ENCODE peak calls at places on chromosomes 5 and 9, in seven cellular contexts. One of them, this sample, is unnamed.

GRCh38 chr5:168313596-168314204 is 22.3 kb downstream of the WWC1 start:
- DNase-seq in Calu3: no peak
- DNase-seq in activated naive CD8-positive, alpha-beta T cell treated with anti-CD3 and anti-CD28 coated beads, Interleukin-2, amount 50 U/mL, for 16 hours: no peak
- DNase-seq in T-helper 9 cell: no peak
- DNase-seq in A673: no peak
- DNase-seq in NCI-H510A treated with DMSO at 0.1 percent for 48 hours: no peak
- DNase-seq in epithelial cell of proximal tubule: no peak
- DNase-seq in this sample: no peak

GRCh38 chr5:477871-478270 is 34.9 kb downstream of the EXOC3 start:
- DNase-seq in Calu3: no peak
- DNase-seq in activated naive CD8-positive, alpha-beta T cell treated with anti-CD3 and anti-CD28 coated beads, Interleukin-2, amount 50 U/mL, for 16 hours: no peak
- DNase-seq in T-helper 9 cell: no peak
- DNase-seq in A673: no peak
- DNase-seq in NCI-H510A treated with DMSO at 0.1 percent for 48 hours: no peak
- DNase-seq in epithelial cell of proximal tubule: no peak
- DNase-seq in this sample: no peak

GRCh38 chr5:135694016-135694415 is 115.2 kb upstream of the CXCL14 start:
- DNase-seq in Calu3: no peak
- DNase-seq in activated naive CD8-positive, alpha-beta T cell treated with anti-CD3 and anti-CD28 coated beads, Interleukin-2, amount 50 U/mL, for 16 hours: no peak
- DNase-seq in T-helper 9 cell: no peak
- DNase-seq in A673: no peak
- DNase-seq in NCI-H510A treated with DMSO at 0.1 percent for 48 hours: no peak
- DNase-seq in epithelial cell of proximal tubule: no peak
- DNase-seq in this sample: no peak

GRCh38 chr5:43231977-43232376 is 40.0 kb downstream of the NIM1K start:
- DNase-seq in Calu3: peak; percentile 55
- DNase-seq in activated naive CD8-positive, alpha-beta T cell treated with anti-CD3 and anti-CD28 coated beads, Interleukin-2, amount 50 U/mL, for 16 hours: no peak
- DNase-seq in T-helper 9 cell: no peak
- DNase-seq in A673: peak; percentile 15
- DNase-seq in NCI-H510A treated with DMSO at 0.1 percent for 48 hours: no peak
- DNase-seq in epithelial cell of proximal tubule: no peak
- DNase-seq in this sample: peak; percentile 55

GRCh38 chr5:80291776-80292175 is 28.0 kb upstream of the SPZ1 start:
- DNase-seq in Calu3: no peak
- DNase-seq in activated naive CD8-positive, alpha-beta T cell treated with anti-CD3 and anti-CD28 coated beads, Interleukin-2, amount 50 U/mL, for 16 hours: no peak
- DNase-seq in T-helper 9 cell: no peak
- DNase-seq in A673: no peak
- DNase-seq in NCI-H510A treated with DMSO at 0.1 percent for 48 hours: no peak
- DNase-seq in epithelial cell of proximal tubule: no peak
- DNase-seq in this sample: no peak

GRCh38 chr5:111385970-111386831 is 126.1 kb downstream of the STARD4 start:
- DNase-seq in Calu3: no peak
- DNase-seq in activated naive CD8-positive, alpha-beta T cell treated with anti-CD3 and anti-CD28 coated beads, Interleukin-2, amount 50 U/mL, for 16 hours: no peak
- DNase-seq in T-helper 9 cell: no peak
- DNase-seq in A673: peak; percentile 88
- DNase-seq in NCI-H510A treated with DMSO at 0.1 percent for 48 hours: no peak
- DNase-seq in epithelial cell of proximal tubule: no peak
- DNase-seq in this sample: peak; percentile 97

GRCh38 chr5:32679218-32679617 is 31.9 kb upstream of the NPR3 start:
- DNase-seq in Calu3: peak; percentile 58
- DNase-seq in activated naive CD8-positive, alpha-beta T cell treated with anti-CD3 and anti-CD28 coated beads, Interleukin-2, amount 50 U/mL, for 16 hours: no peak
- DNase-seq in T-helper 9 cell: no peak
- DNase-seq in A673: peak; percentile 44
- DNase-seq in NCI-H510A treated with DMSO at 0.1 percent for 48 hours: no peak
- DNase-seq in epithelial cell of proximal tubule: no peak
- DNase-seq in this sample: no peak

GRCh38 chr9:87685431-87685830 is 40.5 kb upstream of the CTSL start:
- DNase-seq in Calu3: no peak
- DNase-seq in activated naive CD8-positive, alpha-beta T cell treated with anti-CD3 and anti-CD28 coated beads, Interleukin-2, amount 50 U/mL, for 16 hours: no peak
- DNase-seq in T-helper 9 cell: no peak
- DNase-seq in A673: no peak
- DNase-seq in NCI-H510A treated with DMSO at 0.1 percent for 48 hours: no peak
- DNase-seq in epithelial cell of proximal tubule: no peak
- DNase-seq in this sample: no peak

GRCh38 chr5:169786219-169786618 is 149.1 kb downstream of the DOCK2 start:
- DNase-seq in Calu3: no peak
- DNase-seq in activated naive CD8-positive, alpha-beta T cell treated with anti-CD3 and anti-CD28 coated beads, Interleukin-2, amount 50 U/mL, for 16 hours: no peak
- DNase-seq in T-helper 9 cell: no peak
- DNase-seq in A673: peak; percentile 71
- DNase-seq in NCI-H510A treated with DMSO at 0.1 percent for 48 hours: no peak
- DNase-seq in epithelial cell of proximal tubule: peak; percentile 84
- DNase-seq in this sample: no peak

GRCh38 chr9:136297016-136297691 is 6.7 kb downstream of the CCDC187 start:
- DNase-seq in Calu3: peak; percentile 58
- DNase-seq in activated naive CD8-positive, alpha-beta T cell treated with anti-CD3 and anti-CD28 coated beads, Interleukin-2, amount 50 U/mL, for 16 hours: no peak
- DNase-seq in T-helper 9 cell: no peak
- DNase-seq in A673: no peak
- DNase-seq in NCI-H510A treated with DMSO at 0.1 percent for 48 hours: peak; percentile 62
- DNase-seq in epithelial cell of proximal tubule: no peak
- DNase-seq in this sample: peak; percentile 64

GRCh38 chr9:36017278-36017677 is 19.4 kb upstream of the RECK start:
- DNase-seq in Calu3: no peak
- DNase-seq in activated naive CD8-positive, alpha-beta T cell treated with anti-CD3 and anti-CD28 coated beads, Interleukin-2, amount 50 U/mL, for 16 hours: no peak
- DNase-seq in T-helper 9 cell: no peak
- DNase-seq in A673: no peak
- DNase-seq in NCI-H510A treated with DMSO at 0.1 percent for 48 hours: no peak
- DNase-seq in epithelial cell of proximal tubule: no peak
- DNase-seq in this sample: no peak

GRCh38 chr5:138170299-138170698 is 8.1 kb downstream of the BRD8 start:
- DNase-seq in Calu3: no peak
- DNase-seq in activated naive CD8-positive, alpha-beta T cell treated with anti-CD3 and anti-CD28 coated beads, Interleukin-2, amount 50 U/mL, for 16 hours: no peak
- DNase-seq in T-helper 9 cell: no peak
- DNase-seq in A673: no peak
- DNase-seq in NCI-H510A treated with DMSO at 0.1 percent for 48 hours: no peak
- DNase-seq in epithelial cell of proximal tubule: no peak
- DNase-seq in this sample: no peak

GRCh38 chr5:159179556-159180305 is 29.6 kb downstream of the RNF145 start:
- DNase-seq in Calu3: no peak
- DNase-seq in activated naive CD8-positive, alpha-beta T cell treated with anti-CD3 and anti-CD28 coated beads, Interleukin-2, amount 50 U/mL, for 16 hours: no peak
- DNase-seq in T-helper 9 cell: no peak
- DNase-seq in A673: no peak
- DNase-seq in NCI-H510A treated with DMSO at 0.1 percent for 48 hours: no peak
- DNase-seq in epithelial cell of proximal tubule: no peak
- DNase-seq in this sample: no peak

GRCh38 chr5:9737265-9737664 is 107.1 kb upstream of the TAS2R1 start:
- DNase-seq in Calu3: no peak
- DNase-seq in activated naive CD8-positive, alpha-beta T cell treated with anti-CD3 and anti-CD28 coated beads, Interleukin-2, amount 50 U/mL, for 16 hours: no peak
- DNase-seq in T-helper 9 cell: no peak
- DNase-seq in A673: no peak
- DNase-seq in NCI-H510A treated with DMSO at 0.1 percent for 48 hours: no peak
- DNase-seq in epithelial cell of proximal tubule: no peak
- DNase-seq in this sample: no peak

This sample was measured in NCI-H69.